ENCODE peak calls at places on chromosomes 2 and 18, in ten cellular contexts. C is esophagus muscularis mucosa, T is HL-60, V is sigmoid colon, J is transverse colon, R is HepG2, Y is GM12892, S is prostate gland, G is SK-N-MC, N is breast epithelium. H is an unnamed sample.

GRCh38 chr2:155766342-155767115 is 566.0 kb downstream of the NR4A2 start:
- DNase-seq in C (no peak), T (no peak), V (no peak), J (no peak), R (no peak), Y (no peak), S (no peak), G (no peak), N (no peak), H (peak)

GRCh38 chr2:2837768-2838547 is 506.9 kb upstream of the MYT1L start:
- DNase-seq in C (no peak), T (no peak), V (no peak), J (no peak), R (no peak), Y (no peak), S (no peak), G (no peak), N (no peak), H (no peak)

GRCh38 chr18:58953627-58954026 is 89.0 kb downstream of the ZNF532 start:
- DNase-seq in C (no peak), T (no peak), V (no peak), J (no peak), R (peak), Y (no peak), S (no peak), G (no peak), N (no peak), H (no peak)

GRCh38 chr2:85266424-85267041 is 61.3 kb downstream of the TGOLN2 start:
- DNase-seq in C (no peak), T (peak), V (peak), J (peak), R (peak), Y (peak), S (peak), G (no peak), N (no peak), H (peak)

GRCh38 chr2:10977636-10978035 is 65.9 kb downstream of the KCNF1 start:
- DNase-seq in C (no peak), T (no peak), V (no peak), J (no peak), R (no peak), Y (no peak), S (no peak), G (no peak), N (peak), H (no peak)

GRCh38 chr18:68960355-68960754 is 162.5 kb downstream of the CCDC102B start:
- DNase-seq in C (no peak), T (no peak), V (no peak), J (no peak), R (no peak), Y (no peak), S (no peak), G (no peak), N (no peak), H (no peak)

GRCh38 chr2:188142636-188143035 is 149.0 kb upstream of the GULP1 start:
- DNase-seq in C (no peak), T (no peak), V (no peak), J (no peak), R (no peak), Y (no peak), S (no peak), G (no peak), N (no peak), H (no peak)

GRCh38 chr2:157777425-157777824 is 98.7 kb downstream of the ACVR1 start:
- DNase-seq in C (no peak), T (no peak), V (no peak), J (peak), R (peak), Y (no peak), S (no peak), G (peak), N (no peak), H (peak)

GRCh38 chr2:218780851-218781690 is 876 bp upstream of the CYP27A1 start:
- DNase-seq in C (no peak), T (no peak), V (no peak), J (no peak), R (peak), Y (no peak), S (peak), G (no peak), N (no peak), H (no peak)

GRCh38 chr2:140586379-140586778 is 1544.4 kb downstream of the LRP1B start:
- DNase-seq in C (no peak), T (no peak), V (no peak), J (peak), R (peak), Y (no peak), S (no peak), G (no peak), N (no peak), H (peak)

GRCh38 chr18:26460449-26461091 is 87.8 kb downstream of the KCTD1 start:
- DNase-seq in C (peak), T (no peak), V (no peak), J (no peak), R (no peak), Y (no peak), S (peak), G (no peak), N (no peak), H (no peak)

GRCh38 chr2:128442891-128443302 is 124.2 kb upstream of the HS6ST1 start:
- DNase-seq in C (peak), T (no peak), V (peak), J (no peak), R (no peak), Y (no peak), S (no peak), G (no peak), N (no peak), H (peak)

GRCh38 chr2:240304746-240305161 is 130.7 kb upstream of the GPC1 start:
- DNase-seq in C (no peak), T (no peak), V (no peak), J (no peak), R (no peak), Y (peak), S (no peak), G (no peak), N (peak), H (no peak)

GRCh38 chr2:241563571-241563980 is 5.0 kb downstream of the BOK start:
- DNase-seq in C (no peak), T (no peak), V (peak), J (no peak), R (no peak), Y (no peak), S (no peak), G (no peak), N (no peak), H (no peak)

GRCh38 chr2:71534786-71535185 is 81.4 kb downstream of the DYSF start:
- DNase-seq in C (no peak), T (no peak), V (peak), J (no peak), R (no peak), Y (no peak), S (no peak), G (no peak), N (peak), H (no peak)

GRCh38 chr2:232350804-232351685 is 27.5 kb upstream of the ALPP start:
- DNase-seq in C (no peak), T (no peak), V (peak), J (no peak), R (no peak), Y (no peak), S (no peak), G (no peak), N (peak), H (peak)

GRCh38 chr2:100259991-100260390 is 62.3 kb downstream of the LONRF2 start:
- DNase-seq in C (no peak), T (no peak), V (no peak), J (no peak), R (no peak), Y (no peak), S (no peak), G (no peak), N (no peak), H (no peak)

GRCh38 chr2:240467149-240467642 is 31.7 kb downstream of the GPC1 start:
- DNase-seq in C (no peak), T (no peak), V (peak), J (peak), R (no peak), Y (peak), S (peak), G (no peak), N (no peak), H (no peak)

GRCh38 chr18:43661570-43661969 is 384.3 kb upstream of the SYT4 start:
- DNase-seq in C (no peak), T (no peak), V (no peak), J (no peak), R (peak), Y (no peak), S (no peak), G (no peak), N (no peak), H (peak)

GRCh38 chr2:135744761-135745314 is 3.2 kb downstream of the UBXN4 start:
- DNase-seq in C (no peak), T (peak), V (no peak), J (no peak), R (peak), Y (no peak), S (no peak), G (no peak), N (no peak), H (peak)

GRCh38 chr2:241868661-241869081 is 858 bp upstream of the RTP5 start:
- DNase-seq in C (no peak), T (no peak), V (no peak), J (no peak), R (no peak), Y (no peak), S (no peak), G (no peak), N (no peak), H (no peak)

GRCh38 chr2:39730685-39731302 is 48.3 kb downstream of the THUMPD2 start:
- DNase-seq in C (no peak), T (no peak), V (no peak), J (no peak), R (peak), Y (no peak), S (no peak), G (no peak), N (no peak), H (peak)

GRCh38 chr18:12409466-12409865 is 1.7 kb downstream of the PRELID3A start:
- DNase-seq in C (no peak), T (no peak), V (no peak), J (no peak), R (no peak), Y (no peak), S (no peak), G (no peak), N (no peak), H (no peak)

GRCh38 chr18:6752200-6752873 is 22.8 kb downstream of the ARHGAP28 start:
- DNase-seq in C (no peak), T (no peak), V (no peak), J (no peak), R (no peak), Y (no peak), S (no peak), G (no peak), N (no peak), H (peak)

GRCh38 chr2:10620481-10620880 is 69.3 kb downstream of the NOL10 start:
- DNase-seq in C (no peak), T (peak), V (no peak), J (no peak), R (no peak), Y (no peak), S (no peak), G (peak), N (no peak), H (no peak)

GRCh38 chr2:23904692-23905091 is 22.2 kb downstream of the ATAD2B start:
- DNase-seq in C (no peak), T (no peak), V (no peak), J (no peak), R (no peak), Y (no peak), S (no peak), G (no peak), N (no peak), H (no peak)

GRCh38 chr2:134232461-134232860 is 21.4 kb upstream of the MGAT5 start:
- DNase-seq in C (no peak), T (peak), V (no peak), J (no peak), R (no peak), Y (no peak), S (no peak), G (no peak), N (no peak), H (no peak)

GRCh38 chr2:102049756-102050443 is 58.1 kb downstream of the IL1R2 start:
- DNase-seq in C (no peak), T (no peak), V (peak), J (peak), R (no peak), Y (no peak), S (peak), G (no peak), N (no peak), H (no peak)

GRCh38 chr18:76993573-76993972 is 139.0 kb downstream of the MBP start:
- DNase-seq in C (no peak), T (no peak), V (no peak), J (no peak), R (no peak), Y (no peak), S (no peak), G (no peak), N (no peak), H (no peak)

GRCh38 chr2:205739618-205740017 is 57.3 kb downstream of the NRP2 start:
- DNase-seq in C (no peak), T (no peak), V (no peak), J (no peak), R (no peak), Y (no peak), S (no peak), G (no peak), N (no peak), H (no peak)

GRCh38 chr2:218898109-218898878 is 17.6 kb downstream of the WNT10A start:
- DNase-seq in C (no peak), T (no peak), V (peak), J (peak), R (peak), Y (peak), S (peak), G (no peak), N (no peak), H (peak)

GRCh38 chr2:14676371-14676770 is 43.9 kb downstream of the LRATD1 start:
- DNase-seq in C (peak), T (no peak), V (no peak), J (no peak), R (no peak), Y (no peak), S (no peak), G (no peak), N (no peak), H (no peak)

GRCh38 chr2:102796337-102796736 is 34.5 kb downstream of the TMEM182 start:
- DNase-seq in C (no peak), T (no peak), V (no peak), J (no peak), R (peak), Y (no peak), S (peak), G (no peak), N (no peak), H (no peak)

GRCh38 chr2:64525323-64525625 is 1.1 kb downstream of the AFTPH start:
- DNase-seq in C (no peak), T (no peak), V (no peak), J (peak), R (peak), Y (no peak), S (no peak), G (no peak), N (no peak), H (peak)

GRCh38 chr2:105584437-105585010 is 160.2 kb upstream of the NCK2 start:
- DNase-seq in C (no peak), T (no peak), V (no peak), J (no peak), R (no peak), Y (no peak), S (no peak), G (no peak), N (no peak), H (no peak)

GRCh38 chr2:36562973-36563532 is 34.9 kb downstream of the FEZ2 start:
- DNase-seq in C (no peak), T (no peak), V (no peak), J (no peak), R (peak), Y (no peak), S (no peak), G (no peak), N (no peak), H (no peak)

GRCh38 chr18:26225022-26225693 is 1.1 kb upstream of the TAF4B start:
- DNase-seq in C (no peak), T (no peak), V (no peak), J (no peak), R (no peak), Y (no peak), S (no peak), G (no peak), N (no peak), H (peak)

GRCh38 chr18:31679133-31679731 is 5.1 kb downstream of the B4GALT6 start:
- DNase-seq in C (no peak), T (no peak), V (no peak), J (no peak), R (no peak), Y (no peak), S (no peak), G (no peak), N (no peak), H (no peak)

GRCh38 chr2:148255929-148256328 is 235.0 kb downstream of the MBD5 start:
- DNase-seq in C (no peak), T (no peak), V (no peak), J (no peak), R (no peak), Y (no peak), S (no peak), G (no peak), N (no peak), H (no peak)

DNA sequence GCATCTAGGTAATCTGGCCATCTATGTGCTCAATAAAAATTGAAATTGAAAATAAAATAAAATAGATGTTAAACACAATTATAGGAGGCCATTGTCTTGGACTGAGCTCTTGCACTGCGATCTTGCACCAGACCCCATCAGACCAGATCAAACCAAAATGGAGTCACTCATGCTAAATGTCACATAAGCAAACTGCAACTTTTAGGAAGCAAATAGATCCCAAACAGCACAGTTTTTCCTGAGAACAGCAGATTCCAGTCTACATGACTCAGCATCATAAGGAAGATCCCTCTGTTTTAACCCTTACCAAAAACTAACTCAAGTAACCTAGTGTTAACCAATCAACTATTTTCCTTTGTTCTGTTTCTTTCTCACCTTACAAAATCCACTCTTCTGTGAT is 57.7 kb upstream of the LRP1B start:
- DNase-seq in C (no peak), T (no peak), V (no peak), J (no peak), R (no peak), Y (no peak), S (no peak), G (no peak), N (no peak), H (no peak)
- TF ChIP-seq POLR2AphosphoS5 in C (no peak), T (no peak), V (no peak), J (no peak), R (no peak), Y (no peak), S (no peak), G (no peak), N (no peak), H (no peak)

GRCh38 chr2:98086491-98087446 is at the start of gene VWA3B:
- DNase-seq in C (no peak), T (no peak), V (peak), J (peak), R (no peak), Y (peak), S (peak), G (no peak), N (peak), H (peak)
- TF ChIP-seq POLR2AphosphoS5 in C (no peak), T (no peak), V (no peak), J (peak), R (no peak), Y (no peak), S (peak), G (no peak), N (peak), H (no peak)

DNA sequence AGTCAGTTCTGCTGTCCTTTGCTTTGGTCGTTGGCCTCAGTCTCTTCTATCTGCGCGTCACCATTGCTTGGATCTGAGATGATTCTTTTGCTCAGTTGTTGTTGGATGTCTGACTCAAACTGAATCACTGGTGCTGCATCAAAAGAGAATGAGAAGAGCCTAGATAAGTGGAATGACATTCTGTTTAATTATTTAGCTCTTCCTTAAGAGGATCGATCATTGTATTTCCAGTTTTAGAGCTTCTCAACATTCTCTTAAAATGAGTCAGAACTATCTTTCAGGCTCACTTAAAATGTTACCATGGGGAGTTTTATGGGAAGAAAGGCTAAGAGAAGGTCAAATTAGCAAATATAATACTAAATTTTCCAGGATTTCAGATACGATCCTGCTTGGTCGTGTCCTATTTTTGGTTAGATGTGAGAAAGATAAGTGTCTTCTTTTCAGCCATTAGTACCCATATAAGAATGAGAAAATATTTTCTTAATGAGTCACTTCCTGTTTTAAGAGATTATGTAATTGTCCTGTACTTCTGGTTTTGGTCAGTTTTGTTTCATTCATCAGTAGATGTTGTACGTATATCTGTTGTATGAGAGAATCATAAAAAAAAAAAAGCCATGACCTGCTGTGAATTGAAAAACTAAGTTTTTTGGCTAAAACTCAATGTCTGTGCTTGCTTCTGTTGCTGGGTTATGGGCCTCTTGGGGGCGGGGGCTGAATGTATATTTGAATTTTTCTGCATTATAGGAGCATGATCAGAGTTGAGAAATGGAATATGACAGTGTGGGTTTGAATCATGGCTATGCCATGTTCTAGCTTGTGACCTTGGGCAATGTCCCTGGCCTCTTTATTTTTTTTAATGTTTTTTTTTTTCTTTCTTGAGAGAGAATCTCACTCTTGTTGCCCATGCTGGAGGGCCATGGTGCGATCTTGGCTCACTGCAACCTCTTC is 31.5 kb upstream of the CASP10 start:
- DNase-seq in C (no peak), T (peak), V (no peak), J (no peak), R (peak), Y (no peak), S (no peak), G (no peak), N (no peak), H (no peak)
- TF ChIP-seq POLR2AphosphoS5 in C (peak), T (no peak), V (no peak), J (peak), R (no peak), Y (no peak), S (no peak), G (no peak), N (no peak), H (no peak)

GRCh38 chr2:160075171-160075570 is 12.8 kb upstream of the PLA2R1 start:
- DNase-seq in C (no peak), T (no peak), V (no peak), J (no peak), R (no peak), Y (no peak), S (no peak), G (no peak), N (no peak), H (no peak)
- TF ChIP-seq POLR2AphosphoS5 in C (no peak), T (no peak), V (no peak), J (no peak), R (no peak), Y (no peak), S (no peak), G (no peak), N (peak), H (no peak)

H was measured in GM23338.